ENCODE peak calls at places on chromosomes 3 and 15, in ten cellular contexts. One of them, this sample, is unnamed. For H3K9me3, the result is how much of the 10 kb centered on the place peaks cover.

GRCh38 chr3:19950316-19950715 is 3.4 kb downstream of the RAB5A start:
- DNase-seq in WERI-Rb-1: no peak
- DNase-seq in H1: no peak
- DNase-seq in cardiac muscle cell: no peak
- DNase-seq in breast epithelium: no peak
- DNase-seq in right lobe of liver: no peak
- DNase-seq in tibial artery: no peak
- DNase-seq in neural progenitor cell: no peak
- DNase-seq in psoas muscle: no peak
- DNase-seq in K562: no peak
- DNase-seq in this sample: no peak

GRCh38 chr15:35616436-35617271 is 70.7 kb upstream of the DPH6 start:
- DNase-seq in WERI-Rb-1: no peak
- DNase-seq in H1: no peak
- DNase-seq in cardiac muscle cell: no peak
- DNase-seq in breast epithelium: no peak
- DNase-seq in right lobe of liver: no peak
- DNase-seq in tibial artery: no peak
- DNase-seq in neural progenitor cell: no peak
- DNase-seq in psoas muscle: no peak
- DNase-seq in K562: no peak
- DNase-seq in this sample: no peak

GRCh38 chr3:146747928-146748327 is 142.8 kb upstream of the PLSCR5 start:
- DNase-seq in WERI-Rb-1: no peak
- DNase-seq in H1: no peak
- DNase-seq in cardiac muscle cell: peak
- DNase-seq in breast epithelium: no peak
- DNase-seq in right lobe of liver: no peak
- DNase-seq in tibial artery: no peak
- DNase-seq in neural progenitor cell: no peak
- DNase-seq in psoas muscle: no peak
- DNase-seq in K562: no peak
- DNase-seq in this sample: no peak

GRCh38 chr3:54691230-54691900 is 236.5 kb downstream of the LRTM1 start:
- DNase-seq in WERI-Rb-1: no peak
- DNase-seq in H1: no peak
- DNase-seq in cardiac muscle cell: peak
- DNase-seq in breast epithelium: no peak
- DNase-seq in right lobe of liver: no peak
- DNase-seq in tibial artery: no peak
- DNase-seq in neural progenitor cell: no peak
- DNase-seq in psoas muscle: no peak
- DNase-seq in K562: peak
- DNase-seq in this sample: no peak

GRCh38 chr3:59709702-59710555 is 660.1 kb upstream of the CFAP20DC start:
- DNase-seq in WERI-Rb-1: no peak
- DNase-seq in H1: no peak
- DNase-seq in cardiac muscle cell: no peak
- DNase-seq in breast epithelium: peak
- DNase-seq in right lobe of liver: no peak
- DNase-seq in tibial artery: peak
- DNase-seq in neural progenitor cell: no peak
- DNase-seq in psoas muscle: peak
- DNase-seq in K562: no peak
- DNase-seq in this sample: peak

GRCh38 chr15:92106691-92107090 is 253.2 kb downstream of the SLCO3A1 start:
- DNase-seq in WERI-Rb-1: no peak
- DNase-seq in H1: no peak
- DNase-seq in cardiac muscle cell: no peak
- DNase-seq in breast epithelium: no peak
- DNase-seq in right lobe of liver: no peak
- DNase-seq in tibial artery: no peak
- DNase-seq in neural progenitor cell: no peak
- DNase-seq in psoas muscle: no peak
- DNase-seq in K562: no peak
- DNase-seq in this sample: no peak

GRCh38 chr15:93028632-93029612 is 60.1 kb downstream of the RGMA start:
- DNase-seq in WERI-Rb-1: no peak
- DNase-seq in H1: no peak
- DNase-seq in cardiac muscle cell: peak
- DNase-seq in breast epithelium: peak
- DNase-seq in right lobe of liver: peak
- DNase-seq in tibial artery: peak
- DNase-seq in neural progenitor cell: no peak
- DNase-seq in psoas muscle: peak
- DNase-seq in K562: no peak
- DNase-seq in this sample: peak

GRCh38 chr3:183061431-183062172 is 37.7 kb downstream of the MCCC1 start:
- DNase-seq in WERI-Rb-1: no peak
- DNase-seq in H1: no peak
- DNase-seq in cardiac muscle cell: no peak
- DNase-seq in breast epithelium: no peak
- DNase-seq in right lobe of liver: no peak
- DNase-seq in tibial artery: no peak
- DNase-seq in neural progenitor cell: no peak
- DNase-seq in psoas muscle: no peak
- DNase-seq in K562: peak
- DNase-seq in this sample: no peak

GRCh38 chr3:120399372-120399771 is 50.2 kb upstream of the LRRC58 start:
- DNase-seq in WERI-Rb-1: no peak
- DNase-seq in H1: no peak
- DNase-seq in cardiac muscle cell: no peak
- DNase-seq in breast epithelium: no peak
- DNase-seq in right lobe of liver: no peak
- DNase-seq in tibial artery: no peak
- DNase-seq in neural progenitor cell: no peak
- DNase-seq in psoas muscle: no peak
- DNase-seq in K562: no peak
- DNase-seq in this sample: no peak

GRCh38 chr3:88013592-88013991 is 45.2 kb downstream of the CGGBP1 start:
- DNase-seq in WERI-Rb-1: no peak
- DNase-seq in H1: no peak
- DNase-seq in cardiac muscle cell: no peak
- DNase-seq in breast epithelium: no peak
- DNase-seq in right lobe of liver: peak
- DNase-seq in tibial artery: no peak
- DNase-seq in neural progenitor cell: no peak
- DNase-seq in psoas muscle: no peak
- DNase-seq in K562: no peak
- DNase-seq in this sample: no peak

GRCh38 chr3:116442331-116443021 is 2.8 kb downstream of the LSAMP start:
- DNase-seq in WERI-Rb-1: no peak
- DNase-seq in H1: no peak
- DNase-seq in cardiac muscle cell: no peak
- DNase-seq in breast epithelium: no peak
- DNase-seq in right lobe of liver: no peak
- DNase-seq in tibial artery: no peak
- DNase-seq in neural progenitor cell: peak
- DNase-seq in psoas muscle: no peak
- DNase-seq in K562: no peak
- DNase-seq in this sample: no peak

GRCh38 chr3:81716870-81717509 is 44.5 kb downstream of the GBE1 start:
- DNase-seq in WERI-Rb-1: peak
- DNase-seq in H1: no peak
- DNase-seq in cardiac muscle cell: peak
- DNase-seq in breast epithelium: no peak
- DNase-seq in right lobe of liver: peak
- DNase-seq in tibial artery: no peak
- DNase-seq in neural progenitor cell: no peak
- DNase-seq in psoas muscle: no peak
- DNase-seq in K562: peak
- DNase-seq in this sample: peak

GRCh38 chr15:65192016-65192415 is 6.9 kb upstream of the CLPX start:
- DNase-seq in WERI-Rb-1: no peak
- DNase-seq in H1: no peak
- DNase-seq in cardiac muscle cell: peak
- DNase-seq in breast epithelium: no peak
- DNase-seq in right lobe of liver: no peak
- DNase-seq in tibial artery: no peak
- DNase-seq in neural progenitor cell: no peak
- DNase-seq in psoas muscle: no peak
- DNase-seq in K562: peak
- DNase-seq in this sample: no peak

GRCh38 chr3:39150803-39151631 is 2.4 kb downstream of the CSRNP1 start:
- DNase-seq in WERI-Rb-1: peak
- DNase-seq in H1: no peak
- DNase-seq in cardiac muscle cell: peak
- DNase-seq in breast epithelium: peak
- DNase-seq in right lobe of liver: peak
- DNase-seq in tibial artery: peak
- DNase-seq in neural progenitor cell: peak
- DNase-seq in psoas muscle: peak
- DNase-seq in K562: peak
- DNase-seq in this sample: peak

GRCh38 chr15:47959617-47960398 is 161.0 kb upstream of the SLC24A5 start:
- DNase-seq in WERI-Rb-1: no peak
- DNase-seq in H1: no peak
- DNase-seq in cardiac muscle cell: no peak
- DNase-seq in breast epithelium: no peak
- DNase-seq in right lobe of liver: no peak
- DNase-seq in tibial artery: no peak
- DNase-seq in neural progenitor cell: no peak
- DNase-seq in psoas muscle: no peak
- DNase-seq in K562: no peak
- DNase-seq in this sample: no peak

GRCh38 chr3:116093374-116093773 is 351.9 kb downstream of the LSAMP start:
- DNase-seq in WERI-Rb-1: no peak
- DNase-seq in H1: no peak
- DNase-seq in cardiac muscle cell: no peak
- DNase-seq in breast epithelium: no peak
- DNase-seq in right lobe of liver: no peak
- DNase-seq in tibial artery: no peak
- DNase-seq in neural progenitor cell: no peak
- DNase-seq in psoas muscle: no peak
- DNase-seq in K562: no peak
- DNase-seq in this sample: no peak

GRCh38 chr15:56868251-56868650 is 50.2 kb upstream of the TCF12 start:
- DNase-seq in WERI-Rb-1: no peak
- DNase-seq in H1: no peak
- DNase-seq in cardiac muscle cell: no peak
- DNase-seq in breast epithelium: no peak
- DNase-seq in right lobe of liver: no peak
- DNase-seq in tibial artery: no peak
- DNase-seq in neural progenitor cell: no peak
- DNase-seq in psoas muscle: no peak
- DNase-seq in K562: no peak
- DNase-seq in this sample: no peak

DNA sequence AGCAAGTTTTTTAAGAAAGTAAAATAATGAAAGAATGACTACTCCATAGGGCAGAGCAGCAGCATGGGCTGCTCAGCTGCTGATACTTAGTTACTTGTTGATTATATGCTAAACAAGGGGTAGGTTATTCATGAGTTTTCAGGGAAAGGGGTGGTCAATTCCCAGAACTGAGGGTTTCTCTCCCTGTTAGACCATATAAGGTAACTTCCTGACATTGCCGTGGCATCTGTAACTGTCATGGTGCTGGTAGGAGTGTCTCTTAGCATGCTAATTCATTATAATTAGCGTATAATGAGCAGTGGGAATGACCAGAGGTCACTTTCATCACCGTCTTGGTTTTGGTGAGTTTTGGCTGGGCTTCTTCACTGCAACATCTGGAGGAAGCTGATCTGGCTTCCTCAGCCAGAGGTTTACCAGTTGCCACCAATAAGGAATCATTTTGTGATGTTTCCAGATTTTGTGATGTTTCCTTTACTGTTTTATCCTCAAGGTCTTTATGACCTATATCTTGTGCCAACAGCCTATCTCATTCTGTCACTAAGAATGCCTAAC is 121.8 kb upstream of the CHL1 start:
- DNase-seq in WERI-Rb-1: no peak
- DNase-seq in H1: no peak
- DNase-seq in cardiac muscle cell: no peak
- DNase-seq in breast epithelium: no peak
- DNase-seq in right lobe of liver: no peak
- DNase-seq in tibial artery: no peak
- DNase-seq in neural progenitor cell: no peak
- DNase-seq in psoas muscle: no peak
- DNase-seq in K562: no peak
- DNase-seq in this sample: no peak
- H3K9me3 ChIP-seq in WERI-Rb-1: under half
- H3K9me3 ChIP-seq in H1: under half
- H3K9me3 ChIP-seq in cardiac muscle cell: under half
- H3K9me3 ChIP-seq in breast epithelium: under half
- H3K9me3 ChIP-seq in right lobe of liver: under half
- H3K9me3 ChIP-seq in tibial artery: under half
- H3K9me3 ChIP-seq in neural progenitor cell: under half
- H3K9me3 ChIP-seq in psoas muscle: under half
- H3K9me3 ChIP-seq in K562: under half
- H3K9me3 ChIP-seq in this sample: under half

GRCh38 chr15:80636675-80637074 is 58.4 kb upstream of the ABHD17C start:
- DNase-seq in WERI-Rb-1: no peak
- DNase-seq in H1: no peak
- DNase-seq in cardiac muscle cell: no peak
- DNase-seq in breast epithelium: no peak
- DNase-seq in right lobe of liver: no peak
- DNase-seq in tibial artery: no peak
- DNase-seq in neural progenitor cell: peak
- DNase-seq in psoas muscle: no peak
- DNase-seq in K562: peak
- DNase-seq in this sample: peak
- TF ChIP-seq CTCF in WERI-Rb-1: no peak
- TF ChIP-seq CTCF in H1: peak
- TF ChIP-seq CTCF in cardiac muscle cell: no peak
- TF ChIP-seq CTCF in breast epithelium: no peak
- TF ChIP-seq CTCF in right lobe of liver: no peak
- TF ChIP-seq CTCF in tibial artery: no peak
- TF ChIP-seq CTCF in neural progenitor cell: peak
- TF ChIP-seq CTCF in psoas muscle: no peak
- TF ChIP-seq CTCF in K562: no peak
- TF ChIP-seq CTCF in this sample: no peak

GRCh38 chr3:147872568-147872967 is 463.4 kb downstream of the ZIC1 start:
- DNase-seq in WERI-Rb-1: no peak
- DNase-seq in H1: no peak
- DNase-seq in cardiac muscle cell: no peak
- DNase-seq in breast epithelium: no peak
- DNase-seq in right lobe of liver: no peak
- DNase-seq in tibial artery: no peak
- DNase-seq in neural progenitor cell: no peak
- DNase-seq in psoas muscle: no peak
- DNase-seq in K562: no peak
- DNase-seq in this sample: no peak
- H3K27ac ChIP-seq in WERI-Rb-1: no peak
- H3K27ac ChIP-seq in H1: no peak
- H3K27ac ChIP-seq in cardiac muscle cell: no peak
- H3K27ac ChIP-seq in breast epithelium: no peak
- H3K27ac ChIP-seq in right lobe of liver: no peak
- H3K27ac ChIP-seq in tibial artery: no peak
- H3K27ac ChIP-seq in neural progenitor cell: no peak
- H3K27ac ChIP-seq in psoas muscle: no peak
- H3K27ac ChIP-seq in K562: no peak
- H3K27ac ChIP-seq in this sample: no peak

DNA sequence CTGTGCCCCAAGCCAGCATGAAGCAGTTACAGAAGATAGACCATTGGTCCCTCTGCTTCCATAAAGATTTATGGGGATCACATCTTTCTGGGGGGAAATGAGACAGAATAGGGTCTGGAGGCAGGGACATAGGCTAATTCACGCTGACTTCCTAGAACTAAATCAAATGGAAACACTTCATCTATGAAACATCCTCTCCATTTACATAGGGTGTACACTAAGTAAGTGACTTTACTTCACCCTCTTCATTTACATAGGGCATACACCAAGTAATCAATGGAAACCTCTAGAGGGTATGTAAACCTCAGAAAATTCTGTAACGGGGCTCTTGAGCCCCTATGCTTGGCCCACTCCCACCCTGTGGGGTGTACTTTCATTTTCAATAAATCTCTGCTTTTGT is 10.1 kb downstream of the LINS1 start:
- DNase-seq in WERI-Rb-1: no peak
- DNase-seq in H1: no peak
- DNase-seq in cardiac muscle cell: no peak
- DNase-seq in breast epithelium: no peak
- DNase-seq in right lobe of liver: no peak
- DNase-seq in tibial artery: no peak
- DNase-seq in neural progenitor cell: no peak
- DNase-seq in psoas muscle: no peak
- DNase-seq in K562: no peak
- DNase-seq in this sample: no peak
- H3K9me3 ChIP-seq in WERI-Rb-1: under half
- H3K9me3 ChIP-seq in H1: under half
- H3K9me3 ChIP-seq in cardiac muscle cell: under half
- H3K9me3 ChIP-seq in breast epithelium: under half
- H3K9me3 ChIP-seq in right lobe of liver: under half
- H3K9me3 ChIP-seq in tibial artery: under half
- H3K9me3 ChIP-seq in neural progenitor cell: under half
- H3K9me3 ChIP-seq in psoas muscle: under half
- H3K9me3 ChIP-seq in K562: under half
- H3K9me3 ChIP-seq in this sample: under half

This sample was measured in upper lobe of left lung.